ENCODE peak calls at places on chromosomes 3 and 15, in four cellular contexts. P, O, N and K are unnamed samples.

GRCh38 chr15:75891895-75892294 is 11.8 kb upstream of the FBXO22 start:
- DNase-seq in N (no peak), P (no peak), O (peak), K (no peak)

GRCh38 chr3:32041316-32041715 is 59.8 kb downstream of the ZNF860 start:
- DNase-seq in P (no peak), O (no peak), N (no peak), K (no peak)

GRCh38 chr15:57505056-57505713 is 86.5 kb upstream of the MYZAP start:
- DNase-seq in P (no peak), O (peak), N (no peak), K (no peak)

GRCh38 chr3:17081520-17081919 is 196.8 kb downstream of the PLCL2 start:
- DNase-seq in O (no peak), P (no peak), N (no peak), K (no peak)

GRCh38 chr15:64685230-64685886 is 90.0 kb downstream of the RBPMS2 start:
- DNase-seq in N (no peak), P (no peak), O (no peak), K (no peak)

GRCh38 chr3:119812491-119813058 is 30.7 kb downstream of the NR1I2 start:
- DNase-seq in N (no peak), P (no peak), O (no peak), K (no peak)

GRCh38 chr3:183895296-183895695 is 10.6 kb upstream of the PARL start:
- DNase-seq in O (peak), N (peak), P (no peak), K (no peak)

GRCh38 chr15:69760890-69761568 is 308.4 kb downstream of the RPLP1 start:
- DNase-seq in N (no peak), O (peak), P (peak), K (no peak)

GRCh38 chr3:64238971-64239667 is 13.9 kb upstream of the PRICKLE2 start:
- DNase-seq in O (peak), N (peak), P (no peak), K (no peak)

GRCh38 chr3:23202203-23202920 is 765 bp upstream of the UBE2E2 start:
- DNase-seq in P (peak), N (no peak), O (peak), K (no peak)

GRCh38 chr3:64715211-64715982 is 27.6 kb upstream of the ADAMTS9 start:
- DNase-seq in P (no peak), O (no peak), N (no peak), K (no peak)

GRCh38 chr3:196774845-196775422 is 35.3 kb downstream of the PAK2 start:
- DNase-seq in O (no peak), N (no peak), P (no peak), K (no peak)

GRCh38 chr15:41017051-41017735 is 63.9 kb downstream of the CHAC1 start:
- DNase-seq in N (no peak), O (no peak), P (no peak), K (no peak)

GRCh38 chr3:17894434-17895060 is 152.1 kb upstream of the TBC1D5 start:
- DNase-seq in P (no peak), N (peak), O (peak), K (peak)

GRCh38 chr3:148280623-148281242 is 417.0 kb upstream of the AGTR1 start:
- DNase-seq in O (no peak), N (no peak), P (no peak), K (no peak)

GRCh38 chr3:137924628-137925027 is 85.3 kb upstream of the CLDN18 start:
- DNase-seq in P (no peak), O (no peak), N (no peak), K (no peak)
- H3K4me3 ChIP-seq in P (no peak), O (no peak), N (no peak), K (no peak)

GRCh38 chr3:190382082-190382481 is 5.9 kb upstream of the CLDN16 start:
- DNase-seq in N (no peak), O (no peak), P (no peak), K (no peak)
- H3K27ac ChIP-seq in N (no peak), O (no peak), P (no peak), K (no peak)

GRCh38 chr3:50698269-50698668 is 23.5 kb downstream of the DOCK3 start:
- DNase-seq in N (no peak), O (no peak), P (no peak), K (no peak)

GRCh38 chr3:50689558-50689957 is 14.8 kb downstream of the DOCK3 start:
- DNase-seq in O (no peak), P (no peak), N (no peak), K (no peak)

GRCh38 chr3:50696276-50696675 is 21.5 kb downstream of the DOCK3 start:
- DNase-seq in P (no peak), O (no peak), N (no peak), K (no peak)

DNA sequence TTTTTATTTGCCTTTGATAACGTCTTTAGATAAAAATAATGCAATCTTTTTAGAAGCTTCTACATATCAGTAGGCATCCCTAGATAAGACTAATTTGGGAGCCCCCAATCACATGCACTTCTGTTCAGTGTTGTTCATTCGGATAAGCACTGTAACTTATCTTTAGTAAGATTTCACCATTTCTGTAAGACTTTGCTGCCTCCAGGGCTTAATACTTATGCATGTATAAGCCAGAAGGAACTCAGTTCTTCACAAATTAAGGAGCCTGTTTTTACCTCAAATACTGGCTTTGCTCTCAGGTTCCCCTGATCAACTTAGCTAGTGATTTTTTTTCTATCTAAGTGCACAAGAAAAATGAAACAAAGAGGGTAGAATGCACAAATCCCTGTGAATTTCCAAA is 20.3 kb downstream of the DOCK3 start:
- DNase-seq in O (no peak), N (no peak), P (no peak), K (no peak)
- H3K4me3 ChIP-seq in O (no peak), N (no peak), P (no peak), K (no peak)

DNA sequence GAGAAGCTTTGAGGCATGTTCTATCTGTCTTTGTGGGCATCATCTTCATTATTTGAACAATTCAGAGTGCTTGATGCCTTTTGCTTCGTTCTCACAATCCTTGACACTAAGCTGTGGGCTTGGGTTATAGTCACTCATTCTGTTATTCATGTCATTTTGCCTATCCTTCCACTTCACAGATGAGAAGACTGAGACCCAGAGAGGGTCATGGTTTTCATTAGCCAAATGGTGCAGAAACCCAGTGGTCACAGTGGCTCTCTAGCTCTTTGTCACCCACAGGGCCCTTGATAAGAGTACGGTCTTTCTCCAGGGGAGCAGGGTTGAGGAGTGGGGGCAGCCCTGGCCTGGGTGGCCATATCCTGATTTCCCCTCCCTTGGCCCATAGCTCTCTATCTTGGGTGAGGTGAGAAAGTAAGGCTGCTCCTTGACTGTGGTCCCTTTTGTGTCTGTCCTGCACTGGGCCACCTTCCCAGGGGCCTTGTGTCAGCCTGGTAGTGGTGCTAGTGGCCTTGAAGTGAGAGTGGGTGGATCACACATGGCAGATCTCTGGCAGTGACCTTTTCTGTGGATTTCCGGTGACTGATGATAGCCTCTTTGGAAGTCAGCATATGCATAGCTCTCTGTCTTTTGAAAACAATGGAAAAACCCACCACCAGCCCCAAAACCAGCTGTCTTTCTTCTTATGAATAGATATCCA is 130.1 kb downstream of the IGF1R start:
- DNase-seq in P (no peak), N (no peak), O (no peak), K (no peak)
- H3K27ac ChIP-seq in P (no peak), N (no peak), O (no peak), K (no peak)

GRCh38 chr15:49421991-49422390 is 1.1 kb upstream of the FGF7 start:
- DNase-seq in O (peak), N (peak), P (no peak), K (peak)

GRCh38 chr15:49423021-49423420 is at the start of gene FGF7:
- DNase-seq in N (peak), O (no peak), P (no peak), K (no peak)

GRCh38 chr15:49424954-49425353 is 1.9 kb downstream of the FGF7 start:
- DNase-seq in P (no peak), N (no peak), O (no peak), K (no peak)

GRCh38 chr15:49427369-49427768 is 4.3 kb downstream of the FGF7 start:
- DNase-seq in N (no peak), O (no peak), P (no peak), K (no peak)

GRCh38 chr15:49423906-49424520 is 971 bp downstream of the FGF7 start:
- DNase-seq in P (no peak), N (peak), O (no peak), K (no peak)
- H3K4me3 ChIP-seq in P (peak), N (peak), O (peak), K (no peak)

GRCh38 chr3:38051131-38051530 is 12.1 kb downstream of the DLEC1 start:
- DNase-seq in O (no peak), N (no peak), P (no peak), K (no peak)

GRCh38 chr3:38046027-38046426 is 7.0 kb downstream of the DLEC1 start:
- DNase-seq in N (no peak), P (no peak), O (no peak), K (no peak)

GRCh38 chr3:38047896-38048295 is 8.9 kb downstream of the DLEC1 start:
- DNase-seq in N (no peak), P (no peak), O (no peak), K (no peak)

GRCh38 chr3:38046821-38047220 is 7.8 kb downstream of the DLEC1 start:
- DNase-seq in O (no peak), P (no peak), N (no peak), K (no peak)

DNA sequence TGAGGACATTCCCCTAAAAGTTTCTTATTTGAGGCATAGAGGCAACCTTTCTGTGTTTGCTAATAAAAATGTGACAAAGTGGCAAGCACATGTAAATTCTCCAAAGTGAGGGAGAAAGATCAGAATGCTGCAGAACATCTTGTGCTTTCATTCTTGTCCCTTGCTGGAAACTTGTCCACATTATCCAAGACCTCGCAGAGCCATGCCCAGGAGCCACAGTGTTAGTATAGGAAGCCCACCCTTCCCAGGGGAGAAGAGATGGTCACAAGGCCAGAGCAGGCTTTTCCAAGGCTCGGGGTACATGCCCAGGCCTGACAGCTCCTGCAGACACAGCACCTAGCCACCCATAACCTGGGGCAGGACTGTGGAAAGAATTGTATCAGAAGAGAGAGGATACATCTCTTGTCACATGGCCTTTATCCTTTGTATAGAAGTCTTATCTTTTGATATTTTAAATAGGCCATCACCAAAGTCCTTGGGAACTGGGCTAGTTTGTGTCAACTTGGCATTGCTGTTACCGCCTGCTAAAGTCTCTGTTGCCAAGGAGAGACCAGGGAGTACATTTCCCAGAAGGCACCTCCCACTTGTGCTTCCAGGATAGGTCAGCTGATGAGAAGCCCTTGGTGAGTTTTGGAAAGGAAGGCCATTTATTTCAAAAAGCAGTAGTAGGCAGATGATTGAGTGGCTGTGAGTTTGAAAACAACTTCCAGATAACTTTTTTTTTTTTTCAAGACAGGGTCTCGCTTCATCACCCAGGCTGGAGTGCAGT is 10.5 kb downstream of the DLEC1 start:
- DNase-seq in P (no peak), N (no peak), O (no peak), K (no peak)
- H3K27ac ChIP-seq in P (no peak), N (no peak), O (no peak), K (no peak)

GRCh38 chr3:108076564-108076963 is 14.3 kb downstream of the CD47 start:
- DNase-seq in O (no peak), N (no peak), P (no peak), K (no peak)
- H3K4me3 ChIP-seq in O (no peak), N (no peak), P (no peak), K (no peak)